ENCODE peak calls at places on chromosome 1, in ten cellular contexts. One of them, this sample, is unnamed.

GRCh38 chr1:112722601-112723510 is 7.7 kb upstream of the PPM1J start:
- DNase-seq in GM12865: no peak
- DNase-seq in AG09319: no peak
- DNase-seq in cardiac fibroblast: peak; percentile 49
- DNase-seq in ovary: peak; percentile 44
- DNase-seq in CD8-positive, alpha-beta T cell: no peak
- DNase-seq in brain microvascular endothelial cell: peak; percentile 24
- DNase-seq in activated CD8-positive, alpha-beta T cell treated with anti-CD3 and anti-CD28 coated beads for 36 hours: peak; percentile 49
- DNase-seq in cardiac muscle cell: peak; percentile 65
- DNase-seq in GM12864: no peak
- DNase-seq in this sample: no peak

GRCh38 chr1:156356875-156357534 is 12.0 kb upstream of the RHBG start:
- DNase-seq in GM12865: peak; percentile 70
- DNase-seq in AG09319: no peak
- DNase-seq in cardiac fibroblast: peak; percentile 16
- DNase-seq in ovary: peak; percentile 51
- DNase-seq in CD8-positive, alpha-beta T cell: peak; percentile 46
- DNase-seq in brain microvascular endothelial cell: no peak
- DNase-seq in activated CD8-positive, alpha-beta T cell treated with anti-CD3 and anti-CD28 coated beads for 36 hours: peak; percentile 74
- DNase-seq in cardiac muscle cell: no peak
- DNase-seq in GM12864: no peak
- DNase-seq in this sample: peak; percentile 46

GRCh38 chr1:26289158-26290059 is 9.5 kb downstream of the SH3BGRL3 start:
- DNase-seq in GM12865: peak; percentile 92
- DNase-seq in AG09319: no peak
- DNase-seq in cardiac fibroblast: no peak
- DNase-seq in ovary: no peak
- DNase-seq in CD8-positive, alpha-beta T cell: peak; percentile 26
- DNase-seq in brain microvascular endothelial cell: no peak
- DNase-seq in activated CD8-positive, alpha-beta T cell treated with anti-CD3 and anti-CD28 coated beads for 36 hours: peak; percentile 80
- DNase-seq in cardiac muscle cell: no peak
- DNase-seq in GM12864: no peak
- DNase-seq in this sample: no peak

GRCh38 chr1:154501423-154502065 is 475 bp upstream of the TDRD10 start:
- DNase-seq in GM12865: no peak
- DNase-seq in AG09319: no peak
- DNase-seq in cardiac fibroblast: no peak
- DNase-seq in ovary: peak; percentile 77
- DNase-seq in CD8-positive, alpha-beta T cell: no peak
- DNase-seq in brain microvascular endothelial cell: no peak
- DNase-seq in activated CD8-positive, alpha-beta T cell treated with anti-CD3 and anti-CD28 coated beads for 36 hours: no peak
- DNase-seq in cardiac muscle cell: peak; percentile 40
- DNase-seq in GM12864: no peak
- DNase-seq in this sample: peak; percentile 19

GRCh38 chr1:180233191-180234011 is 3.3 kb downstream of the LHX4 start:
- DNase-seq in GM12865: no peak
- DNase-seq in AG09319: no peak
- DNase-seq in cardiac fibroblast: no peak
- DNase-seq in ovary: no peak
- DNase-seq in CD8-positive, alpha-beta T cell: no peak
- DNase-seq in brain microvascular endothelial cell: no peak
- DNase-seq in activated CD8-positive, alpha-beta T cell treated with anti-CD3 and anti-CD28 coated beads for 36 hours: no peak
- DNase-seq in cardiac muscle cell: no peak
- DNase-seq in GM12864: no peak
- DNase-seq in this sample: no peak

GRCh38 chr1:228332797-228333738 is 73.6 kb downstream of the TRIM11 start:
- DNase-seq in GM12865: no peak
- DNase-seq in AG09319: no peak
- DNase-seq in cardiac fibroblast: no peak
- DNase-seq in ovary: peak; percentile 9
- DNase-seq in CD8-positive, alpha-beta T cell: no peak
- DNase-seq in brain microvascular endothelial cell: no peak
- DNase-seq in activated CD8-positive, alpha-beta T cell treated with anti-CD3 and anti-CD28 coated beads for 36 hours: no peak
- DNase-seq in cardiac muscle cell: no peak
- DNase-seq in GM12864: no peak
- DNase-seq in this sample: peak; percentile 9

GRCh38 chr1:232613752-232614381 is 16.1 kb downstream of the SIPA1L2 start:
- DNase-seq in GM12865: no peak
- DNase-seq in AG09319: no peak
- DNase-seq in cardiac fibroblast: peak; percentile 70
- DNase-seq in ovary: peak; percentile 37
- DNase-seq in CD8-positive, alpha-beta T cell: no peak
- DNase-seq in brain microvascular endothelial cell: peak; percentile 88
- DNase-seq in activated CD8-positive, alpha-beta T cell treated with anti-CD3 and anti-CD28 coated beads for 36 hours: no peak
- DNase-seq in cardiac muscle cell: peak; percentile 95
- DNase-seq in GM12864: no peak
- DNase-seq in this sample: no peak

GRCh38 chr1:117638759-117639158 is 32.9 kb downstream of the TENT5C start:
- DNase-seq in GM12865: no peak
- DNase-seq in AG09319: no peak
- DNase-seq in cardiac fibroblast: no peak
- DNase-seq in ovary: no peak
- DNase-seq in CD8-positive, alpha-beta T cell: no peak
- DNase-seq in brain microvascular endothelial cell: no peak
- DNase-seq in activated CD8-positive, alpha-beta T cell treated with anti-CD3 and anti-CD28 coated beads for 36 hours: no peak
- DNase-seq in cardiac muscle cell: no peak
- DNase-seq in GM12864: no peak
- DNase-seq in this sample: no peak

GRCh38 chr1:29550119-29550841 is 314.0 kb downstream of the PTPRU start:
- DNase-seq in GM12865: no peak
- DNase-seq in AG09319: no peak
- DNase-seq in cardiac fibroblast: no peak
- DNase-seq in ovary: no peak
- DNase-seq in CD8-positive, alpha-beta T cell: no peak
- DNase-seq in brain microvascular endothelial cell: no peak
- DNase-seq in activated CD8-positive, alpha-beta T cell treated with anti-CD3 and anti-CD28 coated beads for 36 hours: no peak
- DNase-seq in cardiac muscle cell: no peak
- DNase-seq in GM12864: no peak
- DNase-seq in this sample: no peak

DNA sequence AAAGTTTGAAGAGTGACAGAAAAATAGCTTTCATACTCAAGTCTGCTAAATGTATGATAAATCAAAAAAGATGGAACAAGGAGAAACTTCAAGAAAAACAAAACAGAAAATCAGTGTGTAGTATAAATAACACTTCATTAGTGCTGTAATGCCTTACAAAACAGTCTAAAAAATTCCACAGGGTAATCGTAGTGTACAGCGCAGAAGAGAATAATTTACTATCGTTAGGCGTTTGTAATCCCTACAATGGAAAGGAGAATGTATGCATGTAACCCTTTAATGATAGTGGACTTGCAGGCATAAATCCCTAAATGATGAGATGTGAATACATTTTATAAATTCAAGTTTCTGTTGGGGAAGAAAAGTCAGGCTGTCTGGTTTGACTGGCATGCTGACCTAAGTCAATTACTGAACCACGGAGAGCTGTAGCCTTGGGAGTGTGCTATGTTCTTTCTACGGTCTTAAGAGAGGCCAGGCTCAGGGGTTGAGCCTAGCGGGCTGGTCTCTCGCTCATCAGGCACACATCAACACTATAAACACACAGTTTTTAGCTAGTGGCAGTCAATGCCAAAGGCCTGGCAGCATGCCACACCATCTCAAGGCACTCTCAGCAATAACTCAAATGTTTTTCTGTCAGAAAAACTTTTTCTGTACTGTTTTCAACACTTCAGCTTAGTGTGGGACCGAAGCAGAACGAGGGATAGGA is 129.2 kb upstream of the MROH9 start:
- DNase-seq in GM12865: no peak
- DNase-seq in AG09319: no peak
- DNase-seq in cardiac fibroblast: no peak
- DNase-seq in ovary: peak; percentile 19
- DNase-seq in CD8-positive, alpha-beta T cell: no peak
- DNase-seq in brain microvascular endothelial cell: no peak
- DNase-seq in activated CD8-positive, alpha-beta T cell treated with anti-CD3 and anti-CD28 coated beads for 36 hours: no peak
- DNase-seq in cardiac muscle cell: peak; percentile 21
- DNase-seq in GM12864: no peak
- DNase-seq in this sample: no peak
- TF ChIP-seq CTCF in GM12865: no peak
- TF ChIP-seq CTCF in AG09319: no peak
- TF ChIP-seq CTCF in cardiac fibroblast: no peak
- TF ChIP-seq CTCF in ovary: no peak
- TF ChIP-seq CTCF in CD8-positive, alpha-beta T cell: no peak
- TF ChIP-seq CTCF in brain microvascular endothelial cell: no peak
- TF ChIP-seq CTCF in activated CD8-positive, alpha-beta T cell treated with anti-CD3 and anti-CD28 coated beads for 36 hours: no peak
- TF ChIP-seq CTCF in cardiac muscle cell: no peak
- TF ChIP-seq CTCF in GM12864: no peak
- TF ChIP-seq CTCF in this sample: no peak

GRCh38 chr1:243917177-243917862 is 67.3 kb upstream of the AKT3 start:
- DNase-seq in GM12865: no peak
- DNase-seq in AG09319: peak; percentile 52
- DNase-seq in cardiac fibroblast: peak; percentile 91
- DNase-seq in ovary: peak; percentile 60
- DNase-seq in CD8-positive, alpha-beta T cell: no peak
- DNase-seq in brain microvascular endothelial cell: peak; percentile 85
- DNase-seq in activated CD8-positive, alpha-beta T cell treated with anti-CD3 and anti-CD28 coated beads for 36 hours: peak; percentile 35
- DNase-seq in cardiac muscle cell: peak; percentile 83
- DNase-seq in GM12864: no peak
- DNase-seq in this sample: no peak
- TF ChIP-seq CTCF in GM12865: no peak
- TF ChIP-seq CTCF in AG09319: peak; percentile 19
- TF ChIP-seq CTCF in cardiac fibroblast: no peak
- TF ChIP-seq CTCF in ovary: no peak
- TF ChIP-seq CTCF in CD8-positive, alpha-beta T cell: no peak
- TF ChIP-seq CTCF in brain microvascular endothelial cell: peak; percentile 26
- TF ChIP-seq CTCF in activated CD8-positive, alpha-beta T cell treated with anti-CD3 and anti-CD28 coated beads for 36 hours: no peak
- TF ChIP-seq CTCF in cardiac muscle cell: no peak
- TF ChIP-seq CTCF in GM12864: no peak
- TF ChIP-seq CTCF in this sample: no peak

DNA sequence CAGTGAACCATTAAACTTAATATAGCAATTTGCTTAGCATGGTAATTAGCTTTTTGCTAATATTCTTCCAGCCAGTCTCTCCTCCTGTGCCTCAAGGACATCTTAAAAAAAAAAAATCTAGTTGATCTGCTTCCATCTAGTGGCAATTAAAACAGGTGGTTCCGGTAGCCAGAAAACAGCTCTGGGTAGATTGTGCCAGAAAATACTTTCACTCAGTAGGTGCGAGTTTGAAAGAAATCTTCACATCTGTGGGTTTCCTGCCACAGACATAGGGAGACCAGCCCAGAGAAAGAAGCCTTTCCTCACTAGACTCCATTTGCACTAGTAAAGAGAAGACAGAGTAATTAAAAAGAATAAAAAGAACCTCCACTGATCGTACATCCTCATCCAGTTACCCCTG is 17.1 kb downstream of the SELL start:
- DNase-seq in GM12865: peak; percentile 76
- DNase-seq in AG09319: no peak
- DNase-seq in cardiac fibroblast: no peak
- DNase-seq in ovary: no peak
- DNase-seq in CD8-positive, alpha-beta T cell: no peak
- DNase-seq in brain microvascular endothelial cell: no peak
- DNase-seq in activated CD8-positive, alpha-beta T cell treated with anti-CD3 and anti-CD28 coated beads for 36 hours: peak; percentile 58
- DNase-seq in cardiac muscle cell: no peak
- DNase-seq in GM12864: no peak
- DNase-seq in this sample: peak; percentile 28
- TF ChIP-seq CTCF in GM12865: peak; percentile 6
- TF ChIP-seq CTCF in AG09319: no peak
- TF ChIP-seq CTCF in cardiac fibroblast: no peak
- TF ChIP-seq CTCF in ovary: no peak
- TF ChIP-seq CTCF in CD8-positive, alpha-beta T cell: peak; percentile 50
- TF ChIP-seq CTCF in brain microvascular endothelial cell: no peak
- TF ChIP-seq CTCF in activated CD8-positive, alpha-beta T cell treated with anti-CD3 and anti-CD28 coated beads for 36 hours: peak; percentile 55
- TF ChIP-seq CTCF in cardiac muscle cell: no peak
- TF ChIP-seq CTCF in GM12864: no peak
- TF ChIP-seq CTCF in this sample: peak; percentile 20

GRCh38 chr1:100536031-100536430 is 1.9 kb upstream of the GPR88 start:
- DNase-seq in GM12865: peak; percentile 76
- DNase-seq in AG09319: no peak
- DNase-seq in cardiac fibroblast: no peak
- DNase-seq in ovary: no peak
- DNase-seq in CD8-positive, alpha-beta T cell: no peak
- DNase-seq in brain microvascular endothelial cell: no peak
- DNase-seq in activated CD8-positive, alpha-beta T cell treated with anti-CD3 and anti-CD28 coated beads for 36 hours: no peak
- DNase-seq in cardiac muscle cell: no peak
- DNase-seq in GM12864: peak; percentile 61
- DNase-seq in this sample: no peak

GRCh38 chr1:100539836-100540536 is 2.0 kb downstream of the GPR88 start:
- DNase-seq in GM12865: no peak
- DNase-seq in AG09319: no peak
- DNase-seq in cardiac fibroblast: peak; percentile 23
- DNase-seq in ovary: no peak
- DNase-seq in CD8-positive, alpha-beta T cell: no peak
- DNase-seq in brain microvascular endothelial cell: no peak
- DNase-seq in activated CD8-positive, alpha-beta T cell treated with anti-CD3 and anti-CD28 coated beads for 36 hours: peak; percentile 17
- DNase-seq in cardiac muscle cell: peak; percentile 50
- DNase-seq in GM12864: no peak
- DNase-seq in this sample: no peak

GRCh38 chr1:100535264-100535663 is 2.7 kb upstream of the GPR88 start:
- DNase-seq in GM12865: no peak
- DNase-seq in AG09319: no peak
- DNase-seq in cardiac fibroblast: no peak
- DNase-seq in ovary: no peak
- DNase-seq in CD8-positive, alpha-beta T cell: no peak
- DNase-seq in brain microvascular endothelial cell: no peak
- DNase-seq in activated CD8-positive, alpha-beta T cell treated with anti-CD3 and anti-CD28 coated beads for 36 hours: no peak
- DNase-seq in cardiac muscle cell: no peak
- DNase-seq in GM12864: no peak
- DNase-seq in this sample: no peak

GRCh38 chr1:100542264-100542663 is 4.3 kb downstream of the GPR88 start:
- DNase-seq in GM12865: no peak
- DNase-seq in AG09319: no peak
- DNase-seq in cardiac fibroblast: no peak
- DNase-seq in ovary: no peak
- DNase-seq in CD8-positive, alpha-beta T cell: no peak
- DNase-seq in brain microvascular endothelial cell: no peak
- DNase-seq in activated CD8-positive, alpha-beta T cell treated with anti-CD3 and anti-CD28 coated beads for 36 hours: no peak
- DNase-seq in cardiac muscle cell: no peak
- DNase-seq in GM12864: no peak
- DNase-seq in this sample: no peak

DNA sequence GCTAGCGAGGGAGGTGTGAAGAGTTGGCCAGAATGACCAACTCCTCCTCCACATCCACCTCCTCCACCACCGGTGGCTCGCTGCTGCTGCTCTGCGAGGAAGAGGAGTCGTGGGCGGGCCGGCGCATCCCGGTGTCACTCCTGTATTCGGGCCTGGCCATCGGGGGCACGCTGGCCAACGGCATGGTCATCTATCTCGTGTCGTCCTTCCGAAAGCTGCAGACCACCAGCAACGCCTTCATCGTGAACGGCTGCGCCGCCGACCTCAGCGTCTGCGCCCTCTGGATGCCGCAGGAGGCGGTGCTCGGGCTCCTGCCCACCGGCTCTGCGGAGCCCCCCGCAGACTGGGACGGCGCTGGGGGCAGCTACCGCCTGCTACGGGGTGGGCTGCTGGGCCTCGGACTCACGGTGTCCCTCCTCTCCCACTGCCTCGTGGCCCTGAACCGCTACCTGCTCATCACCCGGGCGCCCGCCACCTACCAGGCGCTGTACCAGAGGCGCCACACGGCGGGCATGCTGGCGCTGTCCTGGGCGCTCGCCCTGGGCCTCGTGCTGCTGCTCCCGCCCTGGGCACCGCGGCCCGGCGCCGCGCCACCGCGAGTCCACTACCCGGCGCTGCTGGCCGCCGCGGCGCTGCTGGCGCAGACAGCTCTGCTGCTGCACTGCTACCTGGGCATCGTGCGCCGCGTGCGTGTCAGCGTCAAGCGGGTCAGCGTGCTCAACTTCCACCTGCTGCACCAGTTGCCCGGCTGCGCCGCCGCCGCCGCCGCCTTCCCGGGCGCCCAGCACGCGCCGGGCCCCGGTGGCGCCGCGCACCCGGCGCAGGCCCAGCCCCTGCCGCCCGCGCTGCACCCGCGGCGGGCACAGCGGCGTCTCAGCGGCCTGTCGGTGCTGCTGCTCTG is 1.2 kb downstream of the GPR88 start:
- DNase-seq in GM12865: no peak
- DNase-seq in AG09319: no peak
- DNase-seq in cardiac fibroblast: peak; percentile 11
- DNase-seq in ovary: no peak
- DNase-seq in CD8-positive, alpha-beta T cell: no peak
- DNase-seq in brain microvascular endothelial cell: no peak
- DNase-seq in activated CD8-positive, alpha-beta T cell treated with anti-CD3 and anti-CD28 coated beads for 36 hours: peak; percentile 47
- DNase-seq in cardiac muscle cell: no peak
- DNase-seq in GM12864: no peak
- DNase-seq in this sample: peak; percentile 19
- TF ChIP-seq CTCF in GM12865: no peak
- TF ChIP-seq CTCF in AG09319: peak; percentile 15
- TF ChIP-seq CTCF in cardiac fibroblast: no peak
- TF ChIP-seq CTCF in ovary: no peak
- TF ChIP-seq CTCF in CD8-positive, alpha-beta T cell: peak; percentile 32
- TF ChIP-seq CTCF in brain microvascular endothelial cell: peak; percentile 44
- TF ChIP-seq CTCF in activated CD8-positive, alpha-beta T cell treated with anti-CD3 and anti-CD28 coated beads for 36 hours: peak; percentile 56
- TF ChIP-seq CTCF in cardiac muscle cell: peak; percentile 34
- TF ChIP-seq CTCF in GM12864: no peak
- TF ChIP-seq CTCF in this sample: peak; percentile 9